ENCODE peak calls at places on chromosomes 1 and 21, in seven cellular contexts. One of them, this sample, is unnamed.
A peak's percentile ranks its signal among the peaks of the same experiment; 100 is the strongest.

GRCh38 chr1:113086551-113086950 is 13.6 kb downstream of the LRIG2 start:
- DNase-seq in suprapubic skin: no peak
- DNase-seq in left lung: no peak
- DNase-seq in CD8-positive, alpha-beta memory T cell: no peak
- DNase-seq in endothelial cell of umbilical vein: no peak
- DNase-seq in lower lobe of right lung: no peak
- DNase-seq in upper lobe of right lung: no peak
- DNase-seq in this sample: no peak

GRCh38 chr1:231390071-231390470 is 32.0 kb downstream of the EGLN1 start:
- DNase-seq in suprapubic skin: no peak
- DNase-seq in upper lobe of right lung: no peak
- DNase-seq in CD8-positive, alpha-beta memory T cell: no peak
- DNase-seq in left lung: no peak
- DNase-seq in endothelial cell of umbilical vein: peak; percentile 78
- DNase-seq in lower lobe of right lung: no peak
- DNase-seq in this sample: no peak

GRCh38 chr1:229059671-229060079 is 211.2 kb upstream of the RAB4A start:
- DNase-seq in suprapubic skin: no peak
- DNase-seq in left lung: no peak
- DNase-seq in upper lobe of right lung: no peak
- DNase-seq in endothelial cell of umbilical vein: peak; percentile 67
- DNase-seq in CD8-positive, alpha-beta memory T cell: no peak
- DNase-seq in lower lobe of right lung: no peak
- DNase-seq in this sample: no peak

GRCh38 chr1:13751458-13751871 is 51.5 kb downstream of the PRDM2 start:
- DNase-seq in CD8-positive, alpha-beta memory T cell: no peak
- DNase-seq in left lung: no peak
- DNase-seq in upper lobe of right lung: no peak
- DNase-seq in lower lobe of right lung: no peak
- DNase-seq in endothelial cell of umbilical vein: no peak
- DNase-seq in suprapubic skin: no peak
- DNase-seq in this sample: no peak

GRCh38 chr1:45405636-45406035 is 65.4 kb upstream of the MUTYH start:
- DNase-seq in lower lobe of right lung: no peak
- DNase-seq in suprapubic skin: no peak
- DNase-seq in left lung: no peak
- DNase-seq in upper lobe of right lung: no peak
- DNase-seq in CD8-positive, alpha-beta memory T cell: no peak
- DNase-seq in endothelial cell of umbilical vein: no peak
- DNase-seq in this sample: no peak

GRCh38 chr1:36874271-36875017 is 159.9 kb downstream of the GRIK3 start:
- DNase-seq in endothelial cell of umbilical vein: no peak
- DNase-seq in CD8-positive, alpha-beta memory T cell: no peak
- DNase-seq in lower lobe of right lung: no peak
- DNase-seq in suprapubic skin: peak; percentile 35
- DNase-seq in left lung: no peak
- DNase-seq in upper lobe of right lung: no peak
- DNase-seq in this sample: peak; percentile 53

GRCh38 chr1:236144446-236145150 is 2.3 kb downstream of the GPR137B start:
- DNase-seq in left lung: no peak
- DNase-seq in lower lobe of right lung: no peak
- DNase-seq in upper lobe of right lung: no peak
- DNase-seq in endothelial cell of umbilical vein: no peak
- DNase-seq in CD8-positive, alpha-beta memory T cell: no peak
- DNase-seq in suprapubic skin: no peak
- DNase-seq in this sample: no peak

GRCh38 chr1:220093361-220094015 is 444 bp upstream of the IARS2 start:
- DNase-seq in upper lobe of right lung: no peak
- DNase-seq in left lung: no peak
- DNase-seq in suprapubic skin: no peak
- DNase-seq in endothelial cell of umbilical vein: no peak
- DNase-seq in CD8-positive, alpha-beta memory T cell: no peak
- DNase-seq in lower lobe of right lung: no peak
- DNase-seq in this sample: peak; percentile 94

GRCh38 chr1:179025975-179026812 is 500 bp downstream of the FAM20B start:
- DNase-seq in left lung: peak; percentile 96
- DNase-seq in lower lobe of right lung: peak; percentile 90
- DNase-seq in CD8-positive, alpha-beta memory T cell: peak; percentile 79
- DNase-seq in suprapubic skin: peak; percentile 80
- DNase-seq in endothelial cell of umbilical vein: peak; percentile 52
- DNase-seq in upper lobe of right lung: peak; percentile 93
- DNase-seq in this sample: peak; percentile 19

GRCh38 chr1:226497991-226498689 is 50.4 kb upstream of the STUM start:
- DNase-seq in upper lobe of right lung: no peak
- DNase-seq in CD8-positive, alpha-beta memory T cell: no peak
- DNase-seq in suprapubic skin: no peak
- DNase-seq in left lung: no peak
- DNase-seq in lower lobe of right lung: no peak
- DNase-seq in endothelial cell of umbilical vein: no peak
- DNase-seq in this sample: no peak

GRCh38 chr1:198167436-198167934 is 10.7 kb downstream of the NEK7 start:
- DNase-seq in CD8-positive, alpha-beta memory T cell: peak; percentile 63
- DNase-seq in left lung: no peak
- DNase-seq in upper lobe of right lung: no peak
- DNase-seq in lower lobe of right lung: no peak
- DNase-seq in endothelial cell of umbilical vein: peak; percentile 70
- DNase-seq in suprapubic skin: no peak
- DNase-seq in this sample: no peak

GRCh38 chr21:26766826-26767325 is 78.3 kb downstream of the ADAMTS1 start:
- DNase-seq in suprapubic skin: no peak
- DNase-seq in endothelial cell of umbilical vein: no peak
- DNase-seq in left lung: no peak
- DNase-seq in upper lobe of right lung: no peak
- DNase-seq in lower lobe of right lung: no peak
- DNase-seq in CD8-positive, alpha-beta memory T cell: no peak
- DNase-seq in this sample: no peak

GRCh38 chr1:198699167-198700015 is 60.6 kb downstream of the PTPRC start:
- DNase-seq in upper lobe of right lung: peak; percentile 87
- DNase-seq in CD8-positive, alpha-beta memory T cell: peak; percentile 62
- DNase-seq in suprapubic skin: no peak
- DNase-seq in endothelial cell of umbilical vein: peak; percentile 61
- DNase-seq in left lung: peak; percentile 88
- DNase-seq in lower lobe of right lung: peak; percentile 76
- DNase-seq in this sample: no peak

GRCh38 chr1:25676488-25676887 is 59.9 kb downstream of the MAN1C1 start:
- DNase-seq in upper lobe of right lung: peak; percentile 60
- DNase-seq in left lung: no peak
- DNase-seq in endothelial cell of umbilical vein: peak; percentile 48
- DNase-seq in CD8-positive, alpha-beta memory T cell: no peak
- DNase-seq in lower lobe of right lung: no peak
- DNase-seq in suprapubic skin: no peak
- DNase-seq in this sample: no peak

GRCh38 chr1:203045821-203046594 is 19.7 kb downstream of the PPFIA4 start:
- DNase-seq in endothelial cell of umbilical vein: no peak
- DNase-seq in CD8-positive, alpha-beta memory T cell: no peak
- DNase-seq in upper lobe of right lung: no peak
- DNase-seq in left lung: no peak
- DNase-seq in lower lobe of right lung: no peak
- DNase-seq in suprapubic skin: no peak
- DNase-seq in this sample: no peak

GRCh38 chr1:52862666-52863458 is 20.3 kb downstream of the ZYG11A start:
- DNase-seq in CD8-positive, alpha-beta memory T cell: no peak
- DNase-seq in lower lobe of right lung: no peak
- DNase-seq in upper lobe of right lung: no peak
- DNase-seq in suprapubic skin: no peak
- DNase-seq in endothelial cell of umbilical vein: no peak
- DNase-seq in left lung: no peak
- DNase-seq in this sample: no peak

GRCh38 chr1:2212542-2213491 is 15.3 kb upstream of the SKI start:
- DNase-seq in lower lobe of right lung: peak; percentile 92
- DNase-seq in left lung: peak; percentile 95
- DNase-seq in CD8-positive, alpha-beta memory T cell: peak; percentile 70
- DNase-seq in upper lobe of right lung: peak; percentile 93
- DNase-seq in suprapubic skin: peak; percentile 94
- DNase-seq in endothelial cell of umbilical vein: peak; percentile 97
- DNase-seq in this sample: peak; percentile 98

GRCh38 chr1:16139473-16139962 is 16.4 kb downstream of the EPHA2 start:
- DNase-seq in endothelial cell of umbilical vein: peak; percentile 60
- DNase-seq in lower lobe of right lung: no peak
- DNase-seq in CD8-positive, alpha-beta memory T cell: no peak
- DNase-seq in suprapubic skin: no peak
- DNase-seq in left lung: no peak
- DNase-seq in upper lobe of right lung: no peak
- DNase-seq in this sample: no peak
- H3K27ac ChIP-seq in endothelial cell of umbilical vein: peak overlapping the region; percentile 86
- H3K27ac ChIP-seq in lower lobe of right lung: peak overlapping the region; percentile 63
- H3K27ac ChIP-seq in CD8-positive, alpha-beta memory T cell: no peak overlapping the region
- H3K27ac ChIP-seq in suprapubic skin: peak overlapping the region; percentile 24
- H3K27ac ChIP-seq in left lung: peak overlapping the region; percentile 26
- H3K27ac ChIP-seq in upper lobe of right lung: peak overlapping the region; percentile 24
- H3K27ac ChIP-seq in this sample: peak overlapping the region; percentile 56

DNA sequence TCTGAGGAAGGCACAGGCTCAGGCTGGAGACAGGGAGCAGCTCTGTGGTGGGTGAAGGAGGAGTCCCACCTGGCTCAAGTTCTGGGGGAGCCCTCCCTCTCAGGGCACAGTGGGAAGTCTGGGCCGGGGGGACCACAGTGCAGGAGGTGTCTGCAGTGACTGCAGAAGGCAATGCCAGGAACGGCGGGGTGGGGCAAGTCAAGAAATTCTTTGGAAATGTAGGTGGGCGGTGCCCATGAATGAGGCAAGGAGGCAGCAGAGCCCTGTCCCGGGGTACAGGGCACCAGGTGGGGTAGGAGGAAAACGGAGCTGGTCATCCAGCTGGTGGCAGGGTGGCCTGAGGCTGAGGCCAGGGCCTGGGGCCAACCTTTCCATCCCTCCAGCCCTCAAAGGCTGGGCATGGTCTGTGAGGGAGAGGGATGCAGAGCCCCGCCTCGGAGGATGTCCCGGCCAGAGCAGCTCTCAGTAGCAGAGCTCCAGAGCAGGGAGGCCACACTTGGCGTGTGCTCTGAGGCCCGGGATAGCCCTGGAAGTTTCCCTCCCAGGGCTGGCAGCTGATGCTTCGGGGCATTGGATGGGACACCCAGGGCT is 4.7 kb downstream of the TFF3 start:
- DNase-seq in upper lobe of right lung: peak; percentile 61
- DNase-seq in left lung: peak; percentile 53
- DNase-seq in CD8-positive, alpha-beta memory T cell: no peak
- DNase-seq in lower lobe of right lung: no peak
- DNase-seq in endothelial cell of umbilical vein: no peak
- DNase-seq in suprapubic skin: no peak
- DNase-seq in this sample: no peak
- H3K4me1 ChIP-seq in upper lobe of right lung: peaks cover 18% of the 10 kb centered on the region
- H3K4me1 ChIP-seq in left lung: peaks cover 4% of the 10 kb centered on the region
- H3K4me1 ChIP-seq in CD8-positive, alpha-beta memory T cell: peaks cover 5% of the 10 kb centered on the region
- H3K4me1 ChIP-seq in lower lobe of right lung: peaks cover 29% of the 10 kb centered on the region
- H3K4me1 ChIP-seq in endothelial cell of umbilical vein: no peaks in the 10 kb centered on the region
- H3K4me1 ChIP-seq in suprapubic skin: peaks cover 9% of the 10 kb centered on the region
- H3K4me1 ChIP-seq in this sample: no peaks in the 10 kb centered on the region

DNA sequence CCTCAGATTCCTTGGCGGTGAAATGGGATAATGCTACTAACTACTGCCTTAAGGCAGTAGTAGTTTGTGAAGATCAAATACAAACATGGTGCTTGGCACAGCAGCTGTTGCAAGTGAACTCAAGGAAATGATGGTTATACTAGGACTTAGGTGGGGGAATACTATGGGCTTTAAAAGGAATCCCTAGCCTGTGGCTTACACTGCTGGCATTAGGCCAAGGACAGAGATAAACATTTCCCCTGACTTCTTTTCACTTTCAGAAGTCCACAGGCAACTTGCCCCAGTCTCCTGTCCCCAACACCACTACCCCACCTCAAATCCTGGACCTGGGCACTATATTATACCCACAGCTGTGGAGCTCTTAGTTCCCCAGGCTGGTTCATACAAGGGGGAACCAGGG is 13.1 kb upstream of the VAMP4 start:
- DNase-seq in lower lobe of right lung: no peak
- DNase-seq in CD8-positive, alpha-beta memory T cell: no peak
- DNase-seq in endothelial cell of umbilical vein: no peak
- DNase-seq in suprapubic skin: no peak
- DNase-seq in left lung: no peak
- DNase-seq in upper lobe of right lung: no peak
- DNase-seq in this sample: no peak
- H3K27ac ChIP-seq in lower lobe of right lung: peak overlapping the region; percentile 14
- H3K27ac ChIP-seq in CD8-positive, alpha-beta memory T cell: no peak overlapping the region
- H3K27ac ChIP-seq in endothelial cell of umbilical vein: no peak overlapping the region
- H3K27ac ChIP-seq in suprapubic skin: peak overlapping the region; percentile 29
- H3K27ac ChIP-seq in left lung: no peak overlapping the region
- H3K27ac ChIP-seq in upper lobe of right lung: peak overlapping the region; percentile 71
- H3K27ac ChIP-seq in this sample: peak overlapping the region; percentile 76

DNA sequence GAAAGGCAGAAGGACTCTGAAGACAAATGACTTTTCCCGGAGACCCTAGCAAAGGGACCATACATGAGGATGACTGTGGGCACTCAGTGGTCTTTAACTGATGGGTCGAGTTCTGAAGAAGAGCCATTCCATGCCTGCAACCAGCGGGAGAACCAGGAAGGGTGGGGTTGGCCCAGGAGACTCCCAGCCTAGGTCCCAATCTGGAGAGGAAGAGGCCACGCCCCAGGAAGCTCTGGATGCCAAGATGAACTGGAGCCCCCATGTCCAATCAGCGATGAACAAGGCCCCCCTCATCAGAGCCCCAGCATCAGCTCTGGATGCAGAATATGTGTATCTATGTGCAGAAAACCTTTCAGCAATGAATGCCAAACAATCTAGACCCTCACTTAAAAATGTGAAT is 3.6 kb downstream of the KRTAP10-10 start:
- DNase-seq in CD8-positive, alpha-beta memory T cell: no peak
- DNase-seq in suprapubic skin: no peak
- DNase-seq in upper lobe of right lung: no peak
- DNase-seq in left lung: no peak
- DNase-seq in lower lobe of right lung: no peak
- DNase-seq in endothelial cell of umbilical vein: no peak
- DNase-seq in this sample: no peak
- H3K4me1 ChIP-seq in CD8-positive, alpha-beta memory T cell: no peaks in the 10 kb centered on the region
- H3K4me1 ChIP-seq in suprapubic skin: no peaks in the 10 kb centered on the region
- H3K4me1 ChIP-seq in upper lobe of right lung: no peaks in the 10 kb centered on the region
- H3K4me1 ChIP-seq in left lung: no peaks in the 10 kb centered on the region
- H3K4me1 ChIP-seq in lower lobe of right lung: no peaks in the 10 kb centered on the region
- H3K4me1 ChIP-seq in endothelial cell of umbilical vein: no peaks in the 10 kb centered on the region
- H3K4me1 ChIP-seq in this sample: no peaks in the 10 kb centered on the region

DNA sequence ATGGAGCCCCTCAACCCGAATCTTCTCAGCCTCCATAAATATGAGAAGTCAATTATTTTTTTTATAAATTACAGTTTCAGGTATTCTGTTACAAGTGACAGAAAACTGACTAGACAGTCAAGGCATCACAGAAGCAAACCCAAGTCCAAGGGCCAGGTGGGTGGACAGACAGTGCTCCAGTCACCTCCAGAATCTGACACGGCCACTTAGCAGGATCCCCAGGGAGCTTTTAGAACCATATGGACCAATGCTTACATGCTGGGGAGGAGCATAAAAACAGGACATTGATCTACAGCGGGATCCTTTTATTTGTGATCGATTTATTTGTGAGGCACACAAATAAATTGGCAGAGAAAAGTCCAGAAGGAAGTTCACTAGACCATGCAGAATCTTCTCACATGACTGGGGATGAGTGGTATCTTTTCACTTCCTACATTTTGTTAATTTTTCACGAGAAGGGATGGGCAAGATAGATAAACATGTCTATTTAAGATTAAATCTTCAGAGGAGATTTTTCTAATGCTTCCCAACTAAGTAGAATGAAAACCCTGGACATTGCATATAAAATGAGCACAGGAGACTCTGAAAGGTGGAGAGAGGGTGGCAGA is 15.0 kb downstream of the ZNF496 start:
- DNase-seq in suprapubic skin: no peak
- DNase-seq in CD8-positive, alpha-beta memory T cell: no peak
- DNase-seq in upper lobe of right lung: no peak
- DNase-seq in lower lobe of right lung: no peak
- DNase-seq in left lung: no peak
- DNase-seq in endothelial cell of umbilical vein: no peak
- DNase-seq in this sample: no peak
- H3K27ac ChIP-seq in suprapubic skin: no peak overlapping the region
- H3K27ac ChIP-seq in CD8-positive, alpha-beta memory T cell: no peak overlapping the region
- H3K27ac ChIP-seq in upper lobe of right lung: no peak overlapping the region
- H3K27ac ChIP-seq in lower lobe of right lung: no peak overlapping the region
- H3K27ac ChIP-seq in left lung: no peak overlapping the region
- H3K27ac ChIP-seq in endothelial cell of umbilical vein: no peak overlapping the region
- H3K27ac ChIP-seq in this sample: no peak overlapping the region

This sample was measured in ascending aorta.